ENCODE peak calls at places on chromosomes 1 and 21, in four cellular contexts. E is nephron progenitor cell, P is Calu3, V is IMR-90. F is an unnamed sample.

GRCh38 chr1:147890177-147890790 is 12.3 kb upstream of the GJA8 start:
- DNase-seq in E (peak), V (peak), P (peak), F (peak)

GRCh38 chr1:232767381-232768074 is 37.7 kb upstream of the MAP10 start:
- DNase-seq in E (no peak), V (peak), P (peak), F (no peak)

GRCh38 chr1:180027949-180028445 is 73.4 kb downstream of the CEP350 start:
- DNase-seq in E (no peak), P (no peak), V (peak), F (no peak)

GRCh38 chr1:97088386-97088785 is 366.8 kb downstream of the PTBP2 start:
- DNase-seq in P (no peak), E (no peak), V (no peak), F (no peak)

GRCh38 chr1:187762109-187762508 is 933.4 kb downstream of the PLA2G4A start:
- DNase-seq in P (no peak), V (peak), E (peak), F (no peak)

GRCh38 chr21:45522986-45523385 is 19.3 kb downstream of the SLC19A1 start:
- DNase-seq in P (no peak), V (no peak), E (no peak), F (no peak)

GRCh38 chr1:11802973-11803885 is 2.5 kb downstream of the MTHFR start:
- DNase-seq in P (peak), E (peak), V (peak), F (peak)

GRCh38 chr1:159957824-159958268 is 3.8 kb upstream of the SLAMF9 start:
- DNase-seq in V (no peak), P (no peak), E (no peak), F (no peak)

GRCh38 chr21:15522148-15522547 is 207.6 kb upstream of the USP25 start:
- DNase-seq in E (no peak), V (no peak), P (no peak), F (no peak)

GRCh38 chr1:17765444-17766411 is 10.6 kb downstream of the ACTL8 start:
- DNase-seq in V (peak), E (no peak), P (no peak), F (no peak)

GRCh38 chr1:76939107-76939816 is 72.0 kb downstream of the ST6GALNAC5 start:
- DNase-seq in E (no peak), V (peak), P (no peak), F (no peak)

GRCh38 chr1:94702440-94702810 is 117.7 kb upstream of the SLC44A3 start:
- DNase-seq in V (peak), E (no peak), P (no peak), F (no peak)

GRCh38 chr21:15355066-15355465 is 290.3 kb upstream of the NRIP1 start:
- DNase-seq in V (no peak), P (no peak), E (no peak), F (no peak)

GRCh38 chr1:50917128-50917795 is 42.8 kb downstream of the FAF1 start:
- DNase-seq in P (no peak), V (no peak), E (no peak), F (no peak)

GRCh38 chr1:24558902-24559791 is 3.3 kb downstream of the NCMAP start:
- DNase-seq in E (peak), V (peak), P (peak), F (no peak)

GRCh38 chr21:27035791-27036190 is 68.9 kb upstream of the ADAMTS5 start:
- DNase-seq in V (no peak), E (no peak), P (no peak), F (no peak)

GRCh38 chr21:31151156-31151555 is 112.9 kb upstream of the KRTAP19-8 start:
- DNase-seq in V (no peak), P (no peak), E (no peak), F (no peak)

GRCh38 chr1:25450894-25451293 is 20.2 kb downstream of the MACO1 start:
- DNase-seq in P (no peak), V (no peak), E (no peak), F (no peak)

GRCh38 chr1:43522431-43522775 is 8.3 kb upstream of the PTPRF start:
- DNase-seq in V (no peak), E (no peak), P (no peak), F (no peak)

GRCh38 chr21:16285646-16286223 is 556.0 kb downstream of the USP25 start:
- DNase-seq in V (no peak), P (no peak), E (no peak), F (no peak)

GRCh38 chr1:71462247-71462646 is 381.4 kb upstream of the ZRANB2 start:
- DNase-seq in E (no peak), P (no peak), V (no peak), F (no peak)

GRCh38 chr1:27831568-27832410 is 1.2 kb downstream of the PPP1R8 start:
- DNase-seq in P (no peak), E (no peak), V (peak), F (no peak)

GRCh38 chr1:8408151-8408839 is 90.4 kb downstream of the SLC45A1 start:
- DNase-seq in V (peak), E (peak), P (no peak), F (no peak)

GRCh38 chr1:46512792-46513190 is 23.2 kb downstream of the DMBX1 start:
- DNase-seq in V (no peak), E (no peak), P (no peak), F (no peak)

GRCh38 chr21:34835526-34835925 is 166.7 kb downstream of the CLIC6 start:
- DNase-seq in E (no peak), V (no peak), P (no peak), F (no peak)

GRCh38 chr1:161718559-161719324 is 2.6 kb upstream of the FCRLB start:
- DNase-seq in E (no peak), P (no peak), V (no peak), F (no peak)

GRCh38 chr1:110433803-110434202 is 17.1 kb upstream of the PROK1 start:
- DNase-seq in E (peak), P (peak), V (peak), F (peak)

GRCh38 chr1:205263580-205264190 is 35.9 kb downstream of the TMCC2 start:
- DNase-seq in V (peak), E (no peak), P (no peak), F (no peak)

GRCh38 chr1:244792188-244792850 is 43.1 kb upstream of the COX20 start:
- DNase-seq in P (no peak), V (peak), E (no peak), F (no peak)

GRCh38 chr21:35102488-35103407 is 53.6 kb upstream of the RUNX1 start:
- DNase-seq in V (peak), E (no peak), P (no peak), F (no peak)

GRCh38 chr21:33642896-33643657 is 776 bp downstream of the ITSN1 start:
- DNase-seq in P (peak), E (peak), V (peak), F (peak)

GRCh38 chr21:28791595-28792282 is 200.9 kb downstream of the LTN1 start:
- DNase-seq in P (no peak), E (no peak), V (no peak), F (no peak)

GRCh38 chr1:2238361-2239055 is 10.4 kb downstream of the SKI start:
- DNase-seq in V (no peak), E (no peak), P (no peak), F (no peak)

GRCh38 chr1:2239384-2239985 is 11.4 kb downstream of the SKI start:
- DNase-seq in E (no peak), V (no peak), P (no peak), F (no peak)

GRCh38 chr1:2236695-2237677 is 8.9 kb downstream of the SKI start:
- DNase-seq in E (no peak), V (no peak), P (no peak), F (no peak)

GRCh38 chr1:2235300-2235998 is 7.3 kb downstream of the SKI start:
- DNase-seq in V (no peak), P (no peak), E (no peak), F (no peak)

DNA sequence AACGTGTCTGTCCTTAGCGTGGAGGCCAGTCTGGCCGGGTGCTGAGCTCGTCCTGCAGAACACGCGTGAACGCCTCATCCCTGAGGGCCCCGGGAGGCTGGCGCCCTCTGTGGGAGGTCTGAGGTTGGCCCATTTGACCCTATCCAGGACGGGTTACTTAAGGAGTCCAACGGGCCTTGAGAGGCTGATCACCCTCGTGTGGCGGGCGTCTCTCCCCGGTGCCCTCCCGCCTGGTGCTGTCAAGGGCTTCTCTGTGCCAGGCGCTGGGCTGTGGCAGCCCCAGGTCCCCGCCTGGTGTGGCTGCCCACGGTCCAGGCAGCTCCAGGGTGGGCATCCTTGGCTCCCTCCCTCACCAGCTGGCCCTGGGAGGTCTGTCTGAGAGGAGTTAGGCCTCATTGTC is 9.7 kb downstream of the SKI start:
- DNase-seq in E (no peak), V (no peak), P (no peak), F (no peak)
- TF ChIP-seq CTCF in E (no peak), V (no peak), P (no peak), F (peak)

GRCh38 chr1:16072616-16073484 is 601 bp downstream of the FAM131C start:
- DNase-seq in V (no peak), E (peak), P (no peak), F (no peak)
- TF ChIP-seq CTCF in V (no peak), E (no peak), P (no peak), F (peak)

DNA sequence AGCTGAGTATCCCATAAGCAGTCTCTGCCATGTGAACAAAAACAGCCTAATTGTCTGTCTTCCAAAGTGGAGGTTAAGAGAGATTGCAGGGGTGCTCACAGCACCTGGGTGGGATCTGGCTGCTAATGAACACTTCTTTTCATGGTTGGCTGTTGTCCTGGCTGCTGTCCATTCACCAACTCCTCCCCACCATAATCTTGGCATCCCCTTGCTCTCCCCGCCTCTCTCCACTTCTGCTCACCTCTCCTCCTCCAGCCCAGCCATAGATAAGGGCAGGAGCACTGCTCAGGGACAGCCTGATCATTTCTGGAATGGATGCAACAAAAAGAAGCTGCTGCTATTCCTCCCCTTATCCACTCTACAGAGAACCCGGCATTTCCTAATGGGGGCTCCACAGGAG is 30.2 kb downstream of the VTCN1 start:
- DNase-seq in P (no peak), V (no peak), E (no peak), F (no peak)
- TF ChIP-seq CTCF in P (no peak), V (no peak), E (no peak), F (no peak)

DNA sequence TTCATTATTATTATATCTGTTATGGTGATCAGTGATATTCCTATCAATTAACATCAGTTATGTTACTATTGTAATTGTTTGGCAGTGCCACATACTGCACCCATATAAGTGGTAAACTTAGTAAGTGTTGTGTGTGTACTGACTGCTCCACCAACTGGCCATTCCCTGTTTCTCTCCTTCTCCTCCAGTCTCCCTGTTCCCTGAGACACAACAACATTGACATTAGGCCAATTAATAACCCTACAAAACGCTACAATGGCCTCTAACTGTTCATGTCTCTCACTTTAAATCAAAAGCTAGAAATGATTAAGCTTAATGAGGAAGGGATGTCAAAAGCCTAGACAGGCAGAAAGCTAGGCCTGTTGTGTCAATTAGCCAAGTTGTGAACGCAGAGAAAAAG is 6.6 kb upstream of the THRAP3 start:
- DNase-seq in P (peak), V (peak), E (no peak), F (no peak)
- TF ChIP-seq CTCF in P (no peak), V (peak), E (no peak), F (peak)

F was measured in progenitor cell of endocrine pancreas.